ENCODE peak calls at places on chromosomes 2 and 18, in seven cellular contexts. One of them, this sample, is unnamed.

GRCh38 chr2:31785876-31786275 is 205.1 kb upstream of the SRD5A2 start:
- DNase-seq in NCI-H1694 treated with DMSO at 0.1 percent for 48 hours: no peak
- DNase-seq in activated CD4-positive, CD25-positive, alpha-beta regulatory T cell: no peak
- DNase-seq in IMR-90: no peak
- DNase-seq in frontal cortex: no peak
- DNase-seq in activated CD8-positive, alpha-beta memory T cell treated with anti-CD3 and anti-CD28 coated beads for 48 hours: no peak
- DNase-seq in neural crest cell: no peak
- DNase-seq in this sample: no peak

GRCh38 chr2:70552501-70553333 is 909 bp downstream of the TGFA start:
- DNase-seq in NCI-H1694 treated with DMSO at 0.1 percent for 48 hours: no peak
- DNase-seq in activated CD4-positive, CD25-positive, alpha-beta regulatory T cell: no peak
- DNase-seq in IMR-90: no peak
- DNase-seq in frontal cortex: no peak
- DNase-seq in activated CD8-positive, alpha-beta memory T cell treated with anti-CD3 and anti-CD28 coated beads for 48 hours: peak; percentile 3
- DNase-seq in neural crest cell: no peak
- DNase-seq in this sample: peak; percentile 63

GRCh38 chr2:129707800-129708199 is 271.7 kb upstream of the RAB6C start:
- DNase-seq in NCI-H1694 treated with DMSO at 0.1 percent for 48 hours: no peak
- DNase-seq in activated CD4-positive, CD25-positive, alpha-beta regulatory T cell: no peak
- DNase-seq in IMR-90: no peak
- DNase-seq in frontal cortex: no peak
- DNase-seq in activated CD8-positive, alpha-beta memory T cell treated with anti-CD3 and anti-CD28 coated beads for 48 hours: no peak
- DNase-seq in neural crest cell: no peak
- DNase-seq in this sample: no peak

GRCh38 chr2:42035241-42035640 is 12.6 kb upstream of the PKDCC start:
- DNase-seq in NCI-H1694 treated with DMSO at 0.1 percent for 48 hours: no peak
- DNase-seq in activated CD4-positive, CD25-positive, alpha-beta regulatory T cell: no peak
- DNase-seq in IMR-90: no peak
- DNase-seq in frontal cortex: no peak
- DNase-seq in activated CD8-positive, alpha-beta memory T cell treated with anti-CD3 and anti-CD28 coated beads for 48 hours: no peak
- DNase-seq in neural crest cell: no peak
- DNase-seq in this sample: no peak

GRCh38 chr2:201798252-201798918 is 8.0 kb upstream of the CDK15 start:
- DNase-seq in NCI-H1694 treated with DMSO at 0.1 percent for 48 hours: no peak
- DNase-seq in activated CD4-positive, CD25-positive, alpha-beta regulatory T cell: no peak
- DNase-seq in IMR-90: peak; percentile 96
- DNase-seq in frontal cortex: no peak
- DNase-seq in activated CD8-positive, alpha-beta memory T cell treated with anti-CD3 and anti-CD28 coated beads for 48 hours: no peak
- DNase-seq in neural crest cell: no peak
- DNase-seq in this sample: no peak

GRCh38 chr2:8671802-8672201 is 10.1 kb upstream of the ID2 start:
- DNase-seq in NCI-H1694 treated with DMSO at 0.1 percent for 48 hours: no peak
- DNase-seq in activated CD4-positive, CD25-positive, alpha-beta regulatory T cell: no peak
- DNase-seq in IMR-90: no peak
- DNase-seq in frontal cortex: no peak
- DNase-seq in activated CD8-positive, alpha-beta memory T cell treated with anti-CD3 and anti-CD28 coated beads for 48 hours: no peak
- DNase-seq in neural crest cell: no peak
- DNase-seq in this sample: no peak

GRCh38 chr2:47226124-47227040 is 71.3 kb upstream of the STPG4 start:
- DNase-seq in NCI-H1694 treated with DMSO at 0.1 percent for 48 hours: peak; percentile 88
- DNase-seq in activated CD4-positive, CD25-positive, alpha-beta regulatory T cell: no peak
- DNase-seq in IMR-90: peak; percentile 51
- DNase-seq in frontal cortex: no peak
- DNase-seq in activated CD8-positive, alpha-beta memory T cell treated with anti-CD3 and anti-CD28 coated beads for 48 hours: no peak
- DNase-seq in neural crest cell: no peak
- DNase-seq in this sample: peak; percentile 51

GRCh38 chr18:76604642-76605240 is 109.7 kb upstream of the ZNF516 start:
- DNase-seq in NCI-H1694 treated with DMSO at 0.1 percent for 48 hours: no peak
- DNase-seq in activated CD4-positive, CD25-positive, alpha-beta regulatory T cell: no peak
- DNase-seq in IMR-90: peak; percentile 28
- DNase-seq in frontal cortex: no peak
- DNase-seq in activated CD8-positive, alpha-beta memory T cell treated with anti-CD3 and anti-CD28 coated beads for 48 hours: no peak
- DNase-seq in neural crest cell: no peak
- DNase-seq in this sample: no peak

This sample was measured in retina.